ENCODE peak calls at places on chromosomes 2 and 18, in seven cellular contexts. J, G, K, Y, P, D and B are unnamed samples.

GRCh38 chr2:79910643-79911042 is 393.9 kb downstream of the LRRTM1 start:
- DNase-seq in J (no peak), P (no peak), D (no peak), K (peak; percentile 7), G (no peak), Y (no peak), B (no peak)

GRCh38 chr2:64283641-64284371 is 139.6 kb upstream of the PELI1 start:
- DNase-seq in P (no peak), J (no peak), G (no peak), Y (no peak), D (no peak), K (no peak), B (peak; percentile 22)

GRCh38 chr2:120953843-120954584 is 218.3 kb downstream of the GLI2 start:
- DNase-seq in G (no peak), P (no peak), Y (no peak), D (no peak), K (no peak), J (no peak), B (no peak)

GRCh38 chr2:206526416-206526815 is 83.1 kb downstream of the ADAM23 start:
- DNase-seq in K (no peak), Y (no peak), J (no peak), P (no peak), G (no peak), D (no peak), B (no peak)

GRCh38 chr2:223008162-223008561 is 43.8 kb upstream of the KCNE4 start:
- DNase-seq in J (peak; percentile 65), D (no peak), G (no peak), Y (no peak), K (no peak), P (no peak), B (no peak)

GRCh38 chr2:228522276-228522675 is 340.8 kb upstream of the SPHKAP start:
- DNase-seq in D (no peak), J (peak; percentile 6), P (no peak), Y (no peak), K (no peak), G (no peak), B (no peak)

GRCh38 chr2:201444676-201445441 is 6.4 kb downstream of the TRAK2 start:
- DNase-seq in G (no peak), J (peak; percentile 60), K (no peak), D (no peak), Y (peak; percentile 37), P (no peak), B (no peak)

GRCh38 chr2:11839916-11840315 is 93.5 kb downstream of the LPIN1 start:
- DNase-seq in J (peak; percentile 87), Y (peak; percentile 47), P (no peak), K (no peak), D (no peak), G (no peak), B (no peak)

GRCh38 chr18:48826271-48826670 is 124.5 kb downstream of the SMAD7 start:
- DNase-seq in P (no peak), G (no peak), Y (no peak), D (no peak), J (no peak), K (no peak), B (no peak)

GRCh38 chr18:58692420-58693185 is 21.3 kb downstream of the MALT1 start:
- DNase-seq in D (no peak), Y (no peak), J (no peak), P (no peak), K (no peak), G (no peak), B (no peak)

GRCh38 chr2:69844560-69844959 is 15.1 kb downstream of the GMCL1 start:
- DNase-seq in J (no peak), D (no peak), K (no peak), P (no peak), G (no peak), Y (no peak), B (no peak)

GRCh38 chr18:45666520-45666919 is 51.2 kb downstream of the SLC14A2 start:
- DNase-seq in J (no peak), D (no peak), Y (no peak), G (no peak), K (no peak), P (no peak), B (no peak)

GRCh38 chr2:58110765-58111164 is 64.2 kb downstream of the VRK2 start:
- DNase-seq in J (no peak), K (no peak), G (no peak), D (no peak), Y (no peak), P (no peak), B (no peak)

GRCh38 chr2:69384618-69385081 is 2.4 kb downstream of the GFPT1 start:
- DNase-seq in J (peak; percentile 49), D (no peak), K (no peak), P (no peak), G (no peak), Y (peak; percentile 42), B (no peak)

GRCh38 chr2:202161106-202161836 is 77.1 kb downstream of the SUMO1 start:
- DNase-seq in J (peak; percentile 83), Y (peak; percentile 39), D (no peak), K (no peak), P (no peak), G (peak; percentile 50), B (no peak)

GRCh38 chr2:25825238-25825637 is 53.0 kb downstream of the ASXL2 start:
- DNase-seq in J (no peak), Y (no peak), K (no peak), G (no peak), P (no peak), D (no peak), B (no peak)

GRCh38 chr18:21739604-21740473 is 753 bp upstream of the MIB1 start:
- DNase-seq in D (no peak), J (no peak), Y (no peak), K (no peak), P (no peak), G (no peak), B (peak; percentile 76)

GRCh38 chr2:109383505-109384307 is 230.1 kb downstream of the SEPTIN10 start:
- DNase-seq in G (no peak), D (no peak), J (no peak), K (no peak), P (no peak), Y (no peak), B (no peak)

GRCh38 chr2:184543832-184544231 is 54.5 kb upstream of the ZNF804A start:
- DNase-seq in Y (no peak), D (no peak), J (no peak), K (no peak), P (no peak), G (no peak), B (no peak)

GRCh38 chr2:128986026-128986720 is 667.5 kb upstream of the HS6ST1 start:
- DNase-seq in Y (no peak), P (no peak), D (no peak), G (peak; percentile 14), K (no peak), J (peak; percentile 51), B (no peak)

GRCh38 chr2:234355052-234355720 is 141.7 kb downstream of the ARL4C start:
- DNase-seq in D (no peak), G (no peak), P (no peak), Y (no peak), K (no peak), J (no peak), B (no peak)

GRCh38 chr2:189162566-189162965 is 17.0 kb downstream of the COL5A2 start:
- DNase-seq in G (no peak), P (no peak), J (peak; percentile 59), K (no peak), D (no peak), Y (peak; percentile 43), B (no peak)

GRCh38 chr2:175293776-175294175 is 112.3 kb upstream of the ATP5MC3 start:
- DNase-seq in Y (no peak), D (no peak), J (peak; percentile 0), G (no peak), K (no peak), P (no peak), B (peak; percentile 19)

GRCh38 chr2:109545828-109546713 is 67.7 kb downstream of the SEPTIN10 start:
- DNase-seq in J (peak; percentile 34), Y (peak; percentile 74), G (peak; percentile 31), D (no peak), K (peak; percentile 44), P (peak; percentile 66), B (peak; percentile 80)

GRCh38 chr2:43169091-43169936 is 57.1 kb downstream of the ZFP36L2 start:
- DNase-seq in P (peak; percentile 87), J (no peak), Y (no peak), K (no peak), D (no peak), G (no peak), B (no peak)

GRCh38 chr2:14516844-14517243 is 115.7 kb upstream of the LRATD1 start:
- DNase-seq in K (no peak), G (no peak), P (no peak), J (peak; percentile 96), D (no peak), Y (peak; percentile 82), B (no peak)

GRCh38 chr18:54393648-54394294 is 36.1 kb downstream of the C18orf54 start:
- DNase-seq in K (no peak), J (no peak), P (no peak), G (no peak), D (no peak), Y (no peak), B (no peak)

GRCh38 chr2:132605236-132606180 is 64.5 kb downstream of the LYPD1 start:
- DNase-seq in P (no peak), K (no peak), D (no peak), J (no peak), G (no peak), Y (no peak), B (no peak)

GRCh38 chr2:117858892-117859531 is 44.5 kb downstream of the DDX18 start:
- DNase-seq in Y (no peak), G (no peak), J (no peak), P (no peak), K (no peak), D (no peak), B (no peak)

GRCh38 chr2:127695491-127696472 is 5.5 kb upstream of the SFT2D3 start:
- DNase-seq in Y (peak; percentile 16), P (peak; percentile 90), G (peak; percentile 46), D (no peak), K (no peak), J (peak; percentile 59), B (peak; percentile 75)

GRCh38 chr2:37671816-37672103 is 318 bp upstream of the CDC42EP3 start:
- DNase-seq in G (no peak), P (no peak), D (peak; percentile 67), K (no peak), J (no peak), Y (no peak), B (no peak)

GRCh38 chr2:217482343-217482742 is 520.5 kb downstream of the TNS1 start:
- DNase-seq in G (no peak), J (no peak), P (no peak), Y (no peak), K (no peak), D (no peak), B (no peak)

GRCh38 chr2:65069425-65069824 is 13.2 kb downstream of the CEP68 start:
- DNase-seq in J (no peak), D (no peak), P (no peak), G (no peak), Y (no peak), K (no peak), B (no peak)